ENCODE peak calls at places on chromosome 12, in five cellular contexts. R is stimulated activated CD8-positive, alpha-beta memory T cell treated with anti-CD3 and anti-CD28 coated beads, Interleukin-15, amount 100 ng/mL, for 1 hour; W is neuronal stem cell; J is pancreas; Y is choroid plexus epithelial cell. N is an unnamed sample.

GRCh38 chr12:103586791-103587370 is at the start of gene STAB2:
- DNase-seq in W (no peak), J (no peak), Y (no peak), R (no peak), N (no peak)

GRCh38 chr12:131511391-131511802 is 199.5 kb upstream of the SFSWAP start:
- DNase-seq in J (no peak), W (no peak), Y (peak), R (peak), N (peak)

GRCh38 chr12:6635856-6636521 is at the start of gene LPAR5:
- DNase-seq in J (no peak), R (no peak), Y (peak), W (no peak), N (peak)

GRCh38 chr12:18323159-18323558 is 61.8 kb downstream of the PIK3C2G start:
- DNase-seq in W (no peak), Y (peak), J (no peak), R (no peak), N (no peak)

GRCh38 chr12:89781161-89781560 is 72.5 kb upstream of the ATP2B1 start:
- DNase-seq in W (no peak), J (no peak), R (no peak), Y (no peak), N (no peak)

GRCh38 chr12:92784795-92785562 is 82.2 kb downstream of the PLEKHG7 start:
- DNase-seq in Y (peak), J (peak), R (no peak), W (peak), N (peak)

GRCh38 chr12:122668268-122668667 is 34.9 kb downstream of the HCAR2 start:
- DNase-seq in J (no peak), R (no peak), W (no peak), Y (no peak), N (no peak)

GRCh38 chr12:55712700-55713415 is 3.0 kb upstream of the BLOC1S1 start:
- DNase-seq in Y (no peak), W (no peak), J (no peak), R (no peak), N (no peak)

GRCh38 chr12:24600996-24601395 is 347.9 kb downstream of the BCAT1 start:
- DNase-seq in R (no peak), Y (peak), J (no peak), W (no peak), N (no peak)

GRCh38 chr12:49365542-49365941 is 1.7 kb upstream of the SPATS2 start:
- DNase-seq in R (no peak), J (no peak), Y (peak), W (no peak), N (no peak)

N was measured in CMK.